ENCODE peak calls at places on chromosome 7, in four cellular contexts. J is anterior cingulate cortex, Y is NCI-H1105, C is Karpas-422. I is an unnamed sample.

GRCh38 chr7:47378728-47379395 is 203.0 kb downstream of the TNS3 start:
- DNase-seq in J (peak), Y (no peak), C (peak), I (no peak)

GRCh38 chr7:73387908-73388414 is 45.6 kb upstream of the FZD9 start:
- DNase-seq in J (no peak), Y (no peak), C (no peak), I (no peak)

GRCh38 chr7:90473819-90474218 is 4.4 kb downstream of the PTTG1IP2 start:
- DNase-seq in J (no peak), Y (no peak), C (no peak), I (no peak)

GRCh38 chr7:36034020-36034419 is 119.0 kb upstream of the EEPD1 start:
- DNase-seq in J (no peak), Y (no peak), C (no peak), I (no peak)

GRCh38 chr7:40717242-40717641 is 582.4 kb downstream of the SUGCT start:
- DNase-seq in J (no peak), Y (peak), C (no peak), I (no peak)

GRCh38 chr7:15508258-15508657 is 53.6 kb downstream of the AGMO start:
- DNase-seq in J (no peak), Y (no peak), C (no peak), I (no peak)

GRCh38 chr7:23474829-23475578 is 4.7 kb upstream of the IGF2BP3 start:
- DNase-seq in J (no peak), Y (no peak), C (peak), I (no peak)

GRCh38 chr7:73851410-73852338 is 9.3 kb upstream of the TMEM270 start:
- DNase-seq in J (no peak), Y (no peak), C (peak), I (no peak)

GRCh38 chr7:95684505-95684904 is 87.8 kb upstream of the DYNC1I1 start:
- DNase-seq in J (no peak), Y (no peak), C (no peak), I (no peak)

GRCh38 chr7:55063633-55064032 is 44.8 kb downstream of the EGFR start:
- DNase-seq in J (no peak), Y (no peak), C (no peak), I (no peak)

GRCh38 chr7:39016609-39017008 is 38.9 kb downstream of the POU6F2 start:
- DNase-seq in J (no peak), Y (no peak), C (no peak), I (no peak)

GRCh38 chr7:105906690-105907089 is 30.3 kb upstream of the ATXN7L1 start:
- DNase-seq in J (no peak), Y (no peak), C (no peak), I (no peak)

GRCh38 chr7:18189495-18190126 is 162.0 kb upstream of the PRPS1L1 start:
- DNase-seq in J (no peak), Y (no peak), C (no peak), I (no peak)

GRCh38 chr7:151824285-151824950 is 52.5 kb downstream of the PRKAG2 start:
- DNase-seq in J (no peak), Y (no peak), C (no peak), I (no peak)

GRCh38 chr7:78080811-78081210 is 282.2 kb downstream of the PHTF2 start:
- DNase-seq in J (no peak), Y (no peak), C (no peak), I (no peak)

GRCh38 chr7:132739271-132739955 is 163.1 kb upstream of the PLXNA4 start:
- DNase-seq in J (peak), Y (no peak), C (no peak), I (no peak)

GRCh38 chr7:53947670-53948226 is 594.4 kb upstream of the VSTM2A start:
- DNase-seq in J (no peak), Y (no peak), C (no peak), I (no peak)

GRCh38 chr7:3092468-3092867 is 48.8 kb upstream of the CARD11 start:
- DNase-seq in J (peak), Y (no peak), C (no peak), I (no peak)

GRCh38 chr7:66507764-66508296 is 120.9 kb upstream of the KCTD7 start:
- DNase-seq in J (no peak), Y (no peak), C (no peak), I (no peak)

GRCh38 chr7:155806096-155806871 is 6.0 kb downstream of the SHH start:
- DNase-seq in J (no peak), Y (no peak), C (no peak), I (no peak)